ENCODE peak calls at places on chromosomes 2 and 18, in four cellular contexts. J is foreskin fibroblast, X is heart right ventricle, P is neural progenitor cell. A is an unnamed sample.

GRCh38 chr2:17646096-17646554 is 105.6 kb downstream of the VSNL1 start:
- DNase-seq in X (no peak), J (peak; percentile 70), P (peak; percentile 58), A (peak; percentile 92)

GRCh38 chr2:8624855-8625398 is 56.9 kb upstream of the ID2 start:
- DNase-seq in X (no peak), J (no peak), P (no peak), A (no peak)

GRCh38 chr2:156466739-156467405 is 30.7 kb downstream of the GPD2 start:
- DNase-seq in P (no peak), X (no peak), J (no peak), A (peak; percentile 50)

GRCh38 chr2:15557947-15558346 is 3.2 kb downstream of the NBAS start:
- DNase-seq in J (no peak), P (no peak), X (no peak), A (no peak)

GRCh38 chr18:275486-275885 is 7.6 kb upstream of the THOC1 start:
- DNase-seq in J (no peak), P (no peak), X (no peak), A (no peak)

GRCh38 chr2:178298785-178299212 is 104.5 kb downstream of the OSBPL6 start:
- DNase-seq in P (no peak), X (no peak), J (peak; percentile 45), A (peak; percentile 90)

GRCh38 chr2:120066708-120067547 is 54.1 kb downstream of the EPB41L5 start:
- DNase-seq in J (no peak), P (no peak), X (no peak), A (peak; percentile 59)

GRCh38 chr2:52289776-52290175 is 1257.8 kb upstream of the NRXN1 start:
- DNase-seq in X (no peak), P (no peak), J (no peak), A (peak; percentile 0)

GRCh38 chr2:197560146-197560665 is 44.3 kb downstream of the MOB4 start:
- DNase-seq in P (no peak), X (no peak), J (no peak), A (no peak)

GRCh38 chr2:132585982-132586608 is 83.9 kb downstream of the LYPD1 start:
- DNase-seq in J (no peak), P (no peak), X (no peak), A (no peak)

GRCh38 chr2:216064014-216064630 is 17.5 kb downstream of the PECR start:
- DNase-seq in P (peak; percentile 18), J (peak; percentile 17), X (no peak), A (no peak)

GRCh38 chr2:226643550-226644275 is 155.9 kb downstream of the IRS1 start:
- DNase-seq in P (peak; percentile 36), X (no peak), J (no peak), A (no peak)

GRCh38 chr18:10530852-10531251 is 5.0 kb downstream of the NAPG start:
- DNase-seq in P (no peak), J (no peak), X (no peak), A (no peak)

GRCh38 chr2:124437811-124438210 is 412.7 kb downstream of the CNTNAP5 start:
- DNase-seq in X (no peak), P (peak; percentile 47), J (no peak), A (peak; percentile 12)

GRCh38 chr2:70503896-70504295 is 49.7 kb downstream of the TGFA start:
- DNase-seq in J (no peak), X (no peak), P (no peak), A (no peak)

GRCh38 chr18:6719914-6720692 is 9.4 kb upstream of the ARHGAP28 start:
- DNase-seq in X (no peak), J (no peak), P (no peak), A (no peak)

GRCh38 chr2:181570833-181571661 is 85.9 kb downstream of the CERKL start:
- DNase-seq in X (no peak), P (no peak), J (no peak), A (peak; percentile 24)

GRCh38 chr2:18423636-18424035 is 136.8 kb downstream of the RDH14 start:
- DNase-seq in J (no peak), P (no peak), X (no peak), A (peak; percentile 19)

GRCh38 chr2:189393440-189394111 is 47.7 kb upstream of the WDR75 start:
- DNase-seq in J (peak; percentile 90), P (no peak), X (no peak), A (peak; percentile 93)

GRCh38 chr2:67259581-67260347 is 137.4 kb upstream of the ETAA1 start:
- DNase-seq in J (peak; percentile 82), X (peak; percentile 15), P (no peak), A (peak; percentile 78)

GRCh38 chr18:49566985-49567384 is 5.1 kb downstream of the LIPG start:
- DNase-seq in P (no peak), X (no peak), J (no peak), A (no peak)

GRCh38 chr2:161824226-161824625 is 200.0 kb downstream of the SLC4A10 start:
- DNase-seq in X (no peak), P (no peak), J (no peak), A (no peak)

GRCh38 chr2:36993841-36994620 is 27.7 kb upstream of the STRN start:
- DNase-seq in P (no peak), J (peak; percentile 28), X (no peak), A (peak; percentile 1)

GRCh38 chr2:242054881-242055801 is 185.6 kb downstream of the RTP5 start:
- DNase-seq in X (no peak), J (no peak), P (no peak), A (no peak)

GRCh38 chr18:62420151-62420512 is 95.0 kb downstream of the TNFRSF11A start:
- DNase-seq in P (no peak), J (no peak), X (no peak), A (peak; percentile 77)

GRCh38 chr2:85112906-85113625 is 20.1 kb upstream of the TCF7L1 start:
- DNase-seq in X (no peak), P (no peak), J (no peak), A (peak; percentile 25)

GRCh38 chr2:202944816-202945215 is 32.7 kb downstream of the CARF start:
- DNase-seq in X (no peak), P (no peak), J (no peak), A (no peak)

GRCh38 chr2:41414486-41415230 is 633.2 kb upstream of the PKDCC start:
- DNase-seq in X (no peak), J (no peak), P (peak; percentile 83), A (peak; percentile 74)

GRCh38 chr2:221451836-221452774 is 120.0 kb downstream of the EPHA4 start:
- DNase-seq in P (no peak), J (no peak), X (no peak), A (no peak)

GRCh38 chr18:8994603-8995002 is 107.9 kb upstream of the NDUFV2 start:
- DNase-seq in P (no peak), X (no peak), J (no peak), A (peak; percentile 24)

GRCh38 chr2:238079874-238080327 is 19.1 kb downstream of the SCLY start:
- DNase-seq in X (no peak), J (no peak), P (no peak), A (no peak)

GRCh38 chr2:134838143-134838620 is at the start of gene ACMSD:
- DNase-seq in X (no peak), J (no peak), P (no peak), A (no peak)

GRCh38 chr2:223929575-223930001 is 15.5 kb downstream of the WDFY1 start:
- DNase-seq in P (no peak), J (no peak), X (no peak), A (no peak)

GRCh38 chr2:201411421-201411820 is 39.8 kb downstream of the TRAK2 start:
- DNase-seq in J (peak; percentile 64), X (no peak), P (no peak), A (peak; percentile 84)

GRCh38 chr2:201413143-201413542 is 38.1 kb downstream of the TRAK2 start:
- DNase-seq in J (no peak), X (no peak), P (no peak), A (no peak)

GRCh38 chr2:201415149-201415548 is 36.1 kb downstream of the TRAK2 start:
- DNase-seq in P (no peak), J (no peak), X (no peak), A (no peak)

GRCh38 chr2:201413552-201413951 is 37.7 kb downstream of the TRAK2 start:
- DNase-seq in X (no peak), P (no peak), J (no peak), A (no peak)

DNA sequence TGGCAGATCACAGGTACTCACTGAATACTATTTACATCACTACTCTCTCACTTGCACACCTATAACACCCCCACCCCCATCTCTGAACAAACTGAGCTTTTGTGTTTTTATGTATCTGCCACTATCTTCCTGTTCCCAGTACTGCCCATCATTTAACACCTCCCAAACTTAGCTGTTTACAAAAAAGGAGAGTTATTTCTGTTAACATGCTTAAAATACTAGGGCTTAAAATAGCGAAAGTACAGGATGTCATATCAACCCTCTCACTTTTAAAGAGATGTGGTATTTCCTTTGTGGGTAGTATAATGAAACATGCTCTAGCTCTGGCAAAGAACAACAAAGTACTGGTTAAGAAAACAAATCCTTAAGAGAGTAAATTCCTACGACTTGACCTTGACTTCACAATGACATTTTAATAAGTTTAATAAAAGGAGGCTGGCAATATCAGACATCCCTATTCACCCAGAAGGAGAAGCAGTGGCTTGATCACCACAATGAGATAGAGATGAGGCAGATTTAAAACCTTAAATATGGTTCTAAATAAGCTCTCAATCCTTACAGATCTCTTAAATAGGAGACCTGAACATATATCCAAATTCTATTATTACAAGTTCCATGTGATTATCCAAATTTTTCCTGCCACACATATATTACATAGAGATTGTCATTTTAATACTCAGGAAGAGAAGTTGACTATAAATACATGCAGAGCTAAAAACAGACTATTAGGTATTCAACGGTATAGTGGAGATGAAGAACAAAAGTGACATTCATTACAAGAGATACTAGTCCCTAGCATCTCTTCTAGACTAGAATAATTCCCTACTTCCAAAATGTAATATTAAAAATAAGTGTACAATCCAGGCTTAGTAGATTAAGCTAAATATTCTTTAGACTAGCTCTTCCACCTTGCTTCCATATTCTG is 36.9 kb downstream of the TRAK2 start:
- DNase-seq in X (no peak), P (no peak), J (peak; percentile 58), A (peak; percentile 79)
- H3K4me3 ChIP-seq in X (peak overlapping the region; percentile 31), P (no peak overlapping the region), J (no peak overlapping the region), A (no peak overlapping the region)

GRCh38 chr2:195404650-195405049 is 252.4 kb upstream of the SLC39A10 start:
- DNase-seq in P (no peak), J (no peak), X (no peak), A (peak; percentile 18)
- TF ChIP-seq CTCF in P (no peak), J (no peak), X (no peak), A (no peak)

GRCh38 chr2:203960791-203961190 is 24.2 kb downstream of the ICOS start:
- DNase-seq in P (no peak), J (no peak), X (no peak), A (peak; percentile 2)
- H3K4me3 ChIP-seq in P (no peak overlapping the region), J (no peak overlapping the region), X (no peak overlapping the region), A (no peak overlapping the region)

GRCh38 chr18:68841301-68841700 is 43.4 kb downstream of the CCDC102B start:
- DNase-seq in P (no peak), X (no peak), J (no peak), A (no peak)

GRCh38 chr18:68839701-68840100 is 41.8 kb downstream of the CCDC102B start:
- DNase-seq in J (peak; percentile 28), P (no peak), X (no peak), A (peak; percentile 46)

GRCh38 chr18:68840554-68841263 is 42.8 kb downstream of the CCDC102B start:
- DNase-seq in P (peak; percentile 5), X (no peak), J (peak; percentile 91), A (peak; percentile 94)

GRCh38 chr18:68847219-68847860 is 49.5 kb downstream of the CCDC102B start:
- DNase-seq in X (no peak), J (no peak), P (peak; percentile 24), A (peak; percentile 70)

GRCh38 chr18:68843467-68844089 is 45.7 kb downstream of the CCDC102B start:
- DNase-seq in P (no peak), X (no peak), J (no peak), A (peak; percentile 25)
- TF ChIP-seq CTCF in P (peak; percentile 15), X (no peak), J (peak; percentile 8), A (peak; percentile 31)

A was measured in cardiac fibroblast.